ENCODE peak calls at places on chromosomes 2 and 18, in eight cellular contexts. E, Q, P, Y, J, U, V and C are unnamed samples.

GRCh38 chr2:37500031-37500430 is 155.6 kb downstream of the QPCT start:
- DNase-seq in J (no peak), Q (no peak), E (no peak), P (peak; percentile 62), V (no peak), Y (no peak), U (no peak), C (no peak)

GRCh38 chr2:156434461-156435291 is 1.5 kb upstream of the GPD2 start:
- DNase-seq in E (no peak), J (no peak), P (peak; percentile 55), U (no peak), Q (no peak), Y (no peak), V (no peak), C (no peak)

GRCh38 chr2:145631561-145631960 is 1111.6 kb upstream of the ZEB2 start:
- DNase-seq in U (no peak), Q (no peak), V (no peak), E (no peak), Y (no peak), J (no peak), P (no peak), C (no peak)

GRCh38 chr2:144854596-144854995 is 334.7 kb upstream of the ZEB2 start:
- DNase-seq in J (no peak), Y (no peak), U (no peak), P (no peak), E (no peak), Q (no peak), V (no peak), C (no peak)

GRCh38 chr2:98810588-98810928 is 79.6 kb upstream of the MGAT4A start:
- DNase-seq in Y (no peak), Q (no peak), U (no peak), V (no peak), E (no peak), J (no peak), P (no peak), C (no peak)

GRCh38 chr2:132991464-132992045 is 321.6 kb upstream of the LYPD1 start:
- DNase-seq in Q (no peak), P (no peak), Y (no peak), V (no peak), E (no peak), U (no peak), J (no peak), C (no peak)

GRCh38 chr2:10462178-10463083 is 14.3 kb upstream of the ODC1 start:
- DNase-seq in P (no peak), Y (no peak), U (no peak), J (peak; percentile 51), E (no peak), V (no peak), Q (no peak), C (no peak)

GRCh38 chr2:42450136-42450535 is 43.6 kb downstream of the KCNG3 start:
- DNase-seq in Y (no peak), P (no peak), E (no peak), V (no peak), Q (no peak), J (no peak), U (no peak), C (no peak)

GRCh38 chr18:31206787-31207381 is 44.2 kb upstream of the DSC1 start:
- DNase-seq in Q (no peak), E (no peak), Y (peak; percentile 69), J (peak; percentile 57), U (peak; percentile 34), V (no peak), P (no peak), C (peak; percentile 50)
- TF ChIP-seq CTCF in Q (peak; percentile 72), E (no peak), Y (peak; percentile 32), J (no peak), U (no peak), V (no peak), P (no peak), C (no peak)

GRCh38 chr2:134917958-134918517 is 584 bp upstream of the CCNT2 start:
- DNase-seq in V (no peak), P (no peak), U (peak; percentile 92), J (no peak), Y (no peak), E (peak; percentile 90), Q (peak; percentile 91), C (no peak)
- TF ChIP-seq CTCF in V (peak; percentile 32), P (peak; percentile 52), U (peak; percentile 35), J (no peak), Y (no peak), E (no peak), Q (peak; percentile 46), C (no peak)

GRCh38 chr2:118588826-118589225 is 258.6 kb downstream of the EN1 start:
- DNase-seq in Y (no peak), U (no peak), E (no peak), Q (no peak), P (no peak), J (no peak), V (no peak), C (no peak)

GRCh38 chr2:118584877-118585276 is 262.6 kb downstream of the EN1 start:
- DNase-seq in P (no peak), J (no peak), U (no peak), E (no peak), Y (no peak), Q (no peak), V (no peak), C (no peak)

GRCh38 chr2:118593257-118593656 is 254.2 kb downstream of the EN1 start:
- DNase-seq in E (no peak), Y (no peak), V (no peak), U (no peak), J (no peak), Q (no peak), P (no peak), C (no peak)

GRCh38 chr2:118584380-118584779 is 263.1 kb downstream of the EN1 start:
- DNase-seq in Y (no peak), V (no peak), E (no peak), J (peak; percentile 31), P (no peak), U (no peak), Q (no peak), C (no peak)

DNA sequence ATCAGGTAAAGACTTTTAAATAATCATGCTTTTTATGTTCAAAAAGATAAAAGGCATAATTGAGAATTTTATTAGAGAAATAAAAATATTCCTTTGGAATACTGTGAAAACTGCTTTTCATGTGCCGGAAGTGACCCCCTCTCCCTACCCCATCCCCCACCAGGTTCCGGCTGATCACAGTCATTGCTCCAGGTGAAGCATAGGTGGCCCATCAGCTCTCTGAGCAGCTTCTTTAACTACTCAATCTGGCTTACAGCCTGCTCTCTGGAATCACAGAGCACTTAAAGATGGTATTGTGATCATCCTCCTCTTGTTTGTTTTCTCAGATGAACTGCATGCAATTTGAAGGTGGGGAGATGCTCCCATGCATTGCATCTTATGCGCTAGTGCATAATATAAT is 257.7 kb downstream of the EN1 start:
- DNase-seq in Y (no peak), V (no peak), P (no peak), J (peak; percentile 56), U (no peak), Q (no peak), E (no peak), C (no peak)
- TF ChIP-seq CTCF in Y (no peak), V (no peak), P (no peak), J (peak; percentile 10), U (no peak), Q (no peak), E (no peak), C (no peak)

DNA sequence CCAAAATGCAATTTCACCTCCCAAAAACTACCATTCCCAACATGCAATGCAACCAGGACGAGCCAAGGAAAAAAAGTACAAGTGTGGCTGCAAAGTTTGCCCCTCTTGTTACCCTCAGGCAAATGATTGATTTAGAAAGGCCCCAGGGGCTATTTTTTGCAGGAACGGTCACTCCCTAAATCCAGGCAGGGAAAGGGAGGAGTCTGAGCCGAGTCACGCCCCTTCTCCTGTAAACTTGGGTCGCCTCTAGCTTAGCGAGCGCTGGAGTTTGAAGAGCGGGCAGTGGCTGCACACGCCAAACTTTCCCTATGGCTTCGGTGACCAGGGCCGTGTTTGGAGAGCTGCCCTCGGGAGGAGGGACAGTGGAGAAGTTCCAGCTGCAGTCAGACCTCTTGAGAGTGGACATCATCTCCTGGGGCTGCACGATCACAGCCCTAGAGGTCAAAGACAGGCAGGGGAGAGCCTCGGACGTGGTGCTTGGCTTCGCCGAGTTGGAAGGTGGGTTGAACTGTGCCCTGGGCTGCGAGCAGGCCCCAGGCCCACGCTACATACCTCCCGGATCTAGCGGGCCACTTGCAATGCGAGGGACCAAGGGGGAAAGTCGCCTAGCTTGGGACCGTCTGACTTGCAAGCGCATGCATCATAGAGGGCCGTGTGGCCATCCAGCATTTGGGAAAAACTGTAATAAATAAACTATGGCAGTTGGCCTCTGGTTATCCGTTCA is at the start of gene GALM:
- DNase-seq in V (peak; percentile 83), P (peak; percentile 94), E (no peak), U (peak; percentile 92), Y (peak; percentile 86), Q (peak; percentile 61), J (peak; percentile 98), C (peak; percentile 38)
- TF ChIP-seq CTCF in V (no peak), P (no peak), E (no peak), U (no peak), Y (no peak), Q (no peak), J (no peak), C (no peak)

DNA sequence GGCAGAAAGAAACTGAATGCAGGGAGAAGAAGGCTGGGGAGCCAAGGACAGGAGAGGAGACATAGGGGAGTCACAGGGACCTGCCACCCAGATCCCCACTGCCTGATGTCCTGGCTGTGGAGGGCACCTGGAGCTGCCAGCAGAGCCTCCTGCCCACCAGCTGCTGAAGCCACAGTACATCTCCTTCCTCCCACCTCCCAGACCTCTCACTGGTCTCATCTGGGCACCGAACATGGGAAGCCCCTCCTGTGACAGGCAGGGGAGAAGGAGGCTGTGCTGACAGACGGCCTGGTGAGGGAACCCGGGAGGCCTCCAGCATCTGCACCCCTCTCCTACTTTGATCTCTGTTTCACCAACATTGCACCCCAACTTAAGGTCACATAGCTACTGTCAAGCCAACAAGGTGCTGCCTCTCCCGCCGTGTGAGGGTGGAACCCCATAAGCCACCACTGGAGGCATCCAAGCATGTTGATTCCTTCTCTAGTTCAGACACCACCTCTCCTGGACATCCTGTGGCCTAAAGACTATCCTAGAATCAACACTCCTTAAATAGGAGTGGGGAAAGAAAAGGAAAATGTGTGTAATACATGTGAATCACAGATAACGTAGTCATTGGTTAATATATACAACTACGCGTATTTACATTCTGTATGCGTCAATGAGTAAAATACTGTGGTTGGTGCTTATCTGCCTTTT is 3.6 kb upstream of the RNPEPL1 start:
- DNase-seq in P (peak; percentile 14), J (no peak), Q (peak; percentile 28), E (no peak), U (no peak), Y (no peak), V (no peak), C (no peak)
- TF ChIP-seq CTCF in P (peak; percentile 28), J (no peak), Q (no peak), E (no peak), U (no peak), Y (no peak), V (no peak), C (no peak)